ENCODE peak calls at places on chromosomes 5 and 9, in six cellular contexts. V, J, P, L, K and U are unnamed samples.

GRCh38 chr9:91359083-91359482 is 2.6 kb downstream of the AUH start:
- DNase-seq in V (no peak), J (no peak), P (no peak), L (no peak), K (no peak), U (no peak)

GRCh38 chr9:111851536-111851935 is 45.1 kb upstream of the UGCG start:
- DNase-seq in V (no peak), J (no peak), P (no peak), L (no peak), K (no peak), U (no peak)

GRCh38 chr5:174935854-174936474 is 211.6 kb downstream of the MSX2 start:
- DNase-seq in V (no peak), J (peak), P (peak), L (peak), K (peak), U (peak)

GRCh38 chr9:91151741-91152095 is 210.0 kb downstream of the AUH start:
- DNase-seq in V (no peak), J (no peak), P (no peak), L (no peak), K (no peak), U (no peak)

GRCh38 chr5:172385164-172385563 is 69.2 kb downstream of the SH3PXD2B start:
- DNase-seq in V (no peak), J (no peak), P (no peak), L (no peak), K (no peak), U (no peak)

GRCh38 chr9:85516976-85517637 is 224.6 kb downstream of the AGTPBP1 start:
- DNase-seq in V (no peak), J (no peak), P (no peak), L (no peak), K (no peak), U (no peak)

GRCh38 chr5:35129921-35130485 is 82.3 kb upstream of the AGXT2 start:
- DNase-seq in V (no peak), J (no peak), P (no peak), L (no peak), K (peak), U (no peak)

GRCh38 chr9:99056876-99057664 is 47.8 kb upstream of the TGFBR1 start:
- DNase-seq in V (no peak), J (no peak), P (no peak), L (peak), K (no peak), U (no peak)